ENCODE peak calls at places on chromosomes 11 and 22, in ten cellular contexts. X, D, L, S, F, A, Q, J, R and O are unnamed samples.
A peak's percentile ranks its signal among the peaks of the same experiment; 100 is the strongest.

GRCh38 chr11:122690801-122691649 is 35.5 kb downstream of the UBASH3B start:
- DNase-seq in S (no peak), Q (no peak), F (no peak), D (peak; percentile 57), A (peak; percentile 73), X (no peak), R (no peak), J (no peak), L (no peak), O (no peak)

GRCh38 chr11:102940714-102941588 is 14.6 kb downstream of the MMP13 start:
- DNase-seq in D (peak; percentile 73), Q (no peak), R (peak; percentile 68), X (no peak), J (no peak), L (peak; percentile 26), F (peak; percentile 75), S (peak; percentile 29), A (peak; percentile 78), O (no peak)

GRCh38 chr11:119529936-119530335 is 107.0 kb upstream of the THY1 start:
- DNase-seq in J (no peak), S (no peak), L (no peak), R (no peak), Q (no peak), F (no peak), D (no peak), X (no peak), A (no peak), O (no peak)

GRCh38 chr11:111631666-111632039 is 29.4 kb downstream of the SIK2 start:
- DNase-seq in S (peak; percentile 53), D (peak; percentile 88), R (peak; percentile 26), F (no peak), J (no peak), A (peak; percentile 79), Q (no peak), L (peak; percentile 66), X (no peak), O (peak; percentile 63)

GRCh38 chr11:6622261-6623171 is 3.3 kb upstream of the TPP1 start:
- DNase-seq in J (no peak), X (no peak), Q (no peak), L (no peak), F (no peak), S (no peak), R (no peak), A (no peak), D (no peak), O (no peak)

GRCh38 chr11:116742104-116742503 is 30.7 kb downstream of the BUD13 start:
- DNase-seq in F (no peak), X (no peak), A (peak; percentile 43), R (no peak), L (no peak), S (no peak), J (no peak), Q (no peak), D (peak; percentile 62), O (no peak)

GRCh38 chr11:43818220-43818619 is 62.4 kb upstream of the ALKBH3 start:
- DNase-seq in R (no peak), S (no peak), F (no peak), X (no peak), Q (no peak), D (peak; percentile 57), J (no peak), L (no peak), A (no peak), O (no peak)

GRCh38 chr22:30043181-30043580 is 37.1 kb upstream of the HORMAD2 start:
- DNase-seq in F (no peak), R (no peak), X (no peak), L (no peak), Q (no peak), A (no peak), J (no peak), D (no peak), S (no peak), O (no peak)

GRCh38 chr11:126511475-126512115 is 156.1 kb downstream of the ST3GAL4 start:
- DNase-seq in F (no peak), A (no peak), R (no peak), L (no peak), Q (no peak), S (no peak), D (no peak), X (no peak), J (no peak), O (no peak)

GRCh38 chr11:78795862-78796261 is 221.2 kb upstream of the NARS2 start:
- DNase-seq in L (no peak), F (no peak), X (no peak), R (no peak), D (no peak), Q (peak; percentile 63), J (no peak), A (no peak), S (no peak), O (no peak)

GRCh38 chr11:12111482-12112149 is 1.2 kb downstream of the MICAL2 start:
- DNase-seq in S (no peak), F (peak; percentile 35), L (no peak), Q (no peak), A (peak; percentile 49), R (no peak), D (peak; percentile 46), X (no peak), J (no peak), O (no peak)
- H3K4me3 ChIP-seq in S (peak overlapping the region; percentile 94), F (peak overlapping the region; percentile 77), L (peak overlapping the region; percentile 71), Q (peak overlapping the region; percentile 68), A (peak overlapping the region; percentile 89), R (no peak overlapping the region), D (peak overlapping the region; percentile 80), X (peak overlapping the region; percentile 72), J (peak overlapping the region; percentile 36), O (peak overlapping the region; percentile 87)

GRCh38 chr11:73152861-73153483 is 10.9 kb upstream of the FCHSD2 start:
- DNase-seq in X (no peak), L (no peak), D (no peak), Q (no peak), J (no peak), F (peak; percentile 55), A (no peak), S (no peak), R (peak; percentile 98), O (no peak)
- H3K4me3 ChIP-seq in X (no peak overlapping the region), L (no peak overlapping the region), D (no peak overlapping the region), Q (no peak overlapping the region), J (no peak overlapping the region), F (no peak overlapping the region), A (no peak overlapping the region), S (no peak overlapping the region), R (peak overlapping the region; percentile 51), O (no peak overlapping the region)

GRCh38 chr11:67286621-67287333 is 2.3 kb upstream of the ANKRD13D start:
- DNase-seq in D (no peak), F (no peak), R (no peak), Q (no peak), X (no peak), L (no peak), J (no peak), A (no peak), S (no peak), O (no peak)
- H3K4me3 ChIP-seq in D (no peak overlapping the region), F (no peak overlapping the region), R (no peak overlapping the region), Q (no peak overlapping the region), X (no peak overlapping the region), L (no peak overlapping the region), J (no peak overlapping the region), A (no peak overlapping the region), S (no peak overlapping the region), O (no peak overlapping the region)

GRCh38 chr11:134880788-134881187 is 468.7 kb upstream of the B3GAT1 start:
- DNase-seq in S (no peak), L (no peak), R (no peak), A (no peak), X (no peak), Q (no peak), D (no peak), J (peak; percentile 24), F (no peak), O (no peak)

GRCh38 chr11:134879931-134880330 is 467.9 kb upstream of the B3GAT1 start:
- DNase-seq in A (no peak), D (no peak), L (no peak), R (no peak), F (no peak), X (no peak), Q (no peak), S (no peak), J (no peak), O (no peak)

GRCh38 chr11:134882671-134883318 is 470.8 kb upstream of the B3GAT1 start:
- DNase-seq in D (no peak), Q (no peak), J (peak; percentile 30), S (no peak), R (no peak), L (no peak), F (no peak), A (no peak), X (no peak), O (no peak)

GRCh38 chr11:134882141-134882540 is 470.1 kb upstream of the B3GAT1 start:
- DNase-seq in A (no peak), S (no peak), Q (no peak), J (peak; percentile 28), F (no peak), X (no peak), R (no peak), D (no peak), L (no peak), O (no peak)

GRCh38 chr11:134883484-134883883 is 471.4 kb upstream of the B3GAT1 start:
- DNase-seq in F (no peak), D (no peak), A (no peak), J (peak; percentile 43), L (no peak), S (no peak), X (no peak), Q (no peak), R (no peak), O (no peak)
- H3K4me3 ChIP-seq in F (no peak overlapping the region), D (no peak overlapping the region), A (no peak overlapping the region), J (no peak overlapping the region), L (no peak overlapping the region), S (no peak overlapping the region), X (no peak overlapping the region), Q (no peak overlapping the region), R (no peak overlapping the region), O (no peak overlapping the region)

DNA sequence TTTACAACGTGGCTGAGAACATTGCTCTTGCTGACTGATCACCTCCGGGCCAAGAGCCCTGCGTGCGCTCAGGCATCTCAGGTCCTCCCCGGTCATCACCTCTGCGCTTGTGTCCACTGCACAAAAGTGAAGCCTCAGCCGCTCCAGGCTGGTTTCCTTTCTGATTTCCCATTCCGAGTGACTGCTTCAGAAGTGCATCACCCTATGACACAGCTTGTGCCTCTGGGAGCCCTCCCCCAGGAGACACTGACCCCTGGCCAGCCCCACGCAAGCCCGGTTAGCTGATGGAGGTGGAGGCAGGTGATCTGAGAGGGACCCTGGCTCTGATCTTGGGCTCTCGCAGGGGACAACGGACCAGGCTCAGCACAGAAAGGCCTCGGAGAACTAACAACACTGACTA is 38.3 kb upstream of the GNB1L start:
- DNase-seq in R (no peak), X (no peak), L (no peak), Q (no peak), F (no peak), J (no peak), D (peak; percentile 33), A (no peak), S (no peak), O (no peak)
- H3K4me3 ChIP-seq in R (no peak overlapping the region), X (no peak overlapping the region), L (no peak overlapping the region), Q (no peak overlapping the region), F (no peak overlapping the region), J (no peak overlapping the region), D (no peak overlapping the region), A (no peak overlapping the region), S (no peak overlapping the region), O (no peak overlapping the region)